ENCODE peak calls at places on chromosomes 6 and 20, in six cellular contexts. P is GM12891, A is HepG2, S is sigmoid colon, Y is breast epithelium, G is Panc1. W is an unnamed sample.

GRCh38 chr6:158938811-158939254 is 61.2 kb downstream of the RSPH3 start:
- DNase-seq in P (no peak), A (no peak), S (no peak), Y (no peak), G (no peak), W (peak)

GRCh38 chr6:106534564-106534982 is 94.7 kb downstream of the RTN4IP1 start:
- DNase-seq in P (no peak), A (no peak), S (no peak), Y (no peak), G (no peak), W (no peak)

GRCh38 chr6:136782021-136782770 is 10.1 kb downstream of the MAP3K5 start:
- DNase-seq in P (no peak), A (no peak), S (no peak), Y (no peak), G (no peak), W (no peak)

GRCh38 chr6:116522896-116523295 is 11.5 kb downstream of the CALHM5 start:
- DNase-seq in P (no peak), A (no peak), S (no peak), Y (no peak), G (no peak), W (no peak)

GRCh38 chr6:35050291-35050987 is 90.7 kb downstream of the TCP11 start:
- DNase-seq in P (no peak), A (no peak), S (peak), Y (no peak), G (no peak), W (no peak)

GRCh38 chr6:142474446-142475289 is 172.9 kb downstream of the ADGRG6 start:
- DNase-seq in P (no peak), A (peak), S (no peak), Y (no peak), G (peak), W (peak)

GRCh38 chr20:2986466-2986865 is 57.0 kb upstream of the GNRH2 start:
- DNase-seq in P (no peak), A (no peak), S (no peak), Y (no peak), G (no peak), W (no peak)

GRCh38 chr6:148593130-148593812 is 153.6 kb upstream of the UST start:
- DNase-seq in P (no peak), A (no peak), S (no peak), Y (no peak), G (no peak), W (no peak)

GRCh38 chr6:109892451-109893435 is 85.4 kb upstream of the GPR6 start:
- DNase-seq in P (no peak), A (no peak), S (no peak), Y (peak), G (no peak), W (peak)

GRCh38 chr6:48061630-48062029 is 49.4 kb downstream of the PTCHD4 start:
- DNase-seq in P (no peak), A (no peak), S (no peak), Y (no peak), G (no peak), W (no peak)

GRCh38 chr20:58706150-58706892 is 13.7 kb downstream of the NPEPL1 start:
- DNase-seq in P (no peak), A (no peak), S (peak), Y (peak), G (no peak), W (no peak)

DNA sequence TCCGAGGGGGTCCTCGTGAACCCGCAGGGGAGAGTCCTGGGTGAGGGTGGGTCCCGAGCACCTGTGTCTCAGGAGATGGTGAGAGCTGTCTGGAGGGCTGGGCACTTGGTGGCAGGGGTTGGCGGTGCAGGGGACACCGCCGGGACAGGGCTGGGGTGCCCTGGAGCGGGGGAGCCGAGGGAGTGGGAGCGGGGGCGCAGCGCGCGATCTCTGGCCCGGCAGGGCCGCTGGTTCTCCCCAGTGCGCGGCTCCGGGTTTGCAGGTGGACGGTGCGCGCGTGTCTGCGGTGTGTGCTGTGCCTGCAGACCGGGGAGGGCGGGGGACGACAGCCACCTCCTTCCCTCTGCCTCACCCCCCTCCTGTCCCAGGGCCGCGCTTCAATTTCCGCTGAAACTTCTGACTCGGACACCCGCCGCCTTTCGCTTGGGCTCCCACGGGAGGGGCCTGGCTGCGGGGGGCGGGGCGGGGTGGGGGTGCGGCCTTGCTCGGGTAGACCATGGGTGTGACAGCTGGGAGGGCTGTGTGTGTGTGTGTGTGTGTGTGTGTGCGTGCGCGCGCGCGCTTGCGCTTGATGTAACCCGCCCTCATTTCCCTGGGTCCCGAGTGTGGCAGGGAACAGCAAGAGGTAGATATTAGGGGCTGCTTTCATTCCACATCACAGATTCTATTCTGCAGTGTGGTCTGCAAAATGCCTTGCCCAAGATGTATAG is 1.2 kb downstream of the TRIB3 start:
- DNase-seq in P (peak), A (peak), S (peak), Y (peak), G (no peak), W (peak)
- TF ChIP-seq POLR2AphosphoS5 in P (no peak), A (peak), S (no peak), Y (no peak), G (peak), W (peak)

DNA sequence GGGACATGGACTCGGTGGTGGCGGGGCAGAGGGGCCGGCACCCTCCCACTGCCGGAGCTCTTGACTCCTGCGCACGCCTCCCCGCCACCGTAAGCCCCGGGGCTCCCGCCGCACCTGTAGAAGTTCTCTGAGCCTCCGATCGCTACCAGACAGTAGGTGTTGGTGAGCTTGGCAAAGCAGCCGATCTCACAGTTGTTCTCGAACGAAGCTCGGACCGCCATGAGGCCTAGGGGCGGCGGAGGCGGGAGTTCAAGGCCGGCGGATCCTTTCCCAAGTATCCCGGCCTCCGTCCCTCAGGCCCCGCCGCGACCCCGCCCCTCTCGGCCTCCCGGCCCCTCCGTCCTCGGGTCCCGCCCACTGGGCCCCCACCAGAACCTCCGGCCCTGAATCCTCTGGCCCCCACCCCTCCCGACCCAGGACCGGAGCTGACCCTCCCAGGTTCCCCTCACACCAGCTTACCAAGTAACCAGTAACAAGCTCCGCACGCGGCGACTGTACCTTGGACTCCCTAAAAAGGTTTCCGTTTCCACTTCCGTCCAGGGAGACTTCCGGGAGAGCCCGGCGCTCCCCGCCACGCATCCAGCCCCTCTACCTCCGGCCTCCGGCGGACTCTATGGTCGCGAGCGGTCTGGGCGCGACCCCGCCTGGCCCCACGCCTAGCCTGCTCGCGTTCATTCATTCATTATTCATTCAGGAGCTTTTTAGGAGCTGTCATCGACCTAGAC is at the start of gene EIF6:
- DNase-seq in P (peak), A (peak), S (peak), Y (peak), G (no peak), W (peak)
- TF ChIP-seq POLR2AphosphoS5 in P (peak), A (peak), S (peak), Y (peak), G (peak), W (peak)

DNA sequence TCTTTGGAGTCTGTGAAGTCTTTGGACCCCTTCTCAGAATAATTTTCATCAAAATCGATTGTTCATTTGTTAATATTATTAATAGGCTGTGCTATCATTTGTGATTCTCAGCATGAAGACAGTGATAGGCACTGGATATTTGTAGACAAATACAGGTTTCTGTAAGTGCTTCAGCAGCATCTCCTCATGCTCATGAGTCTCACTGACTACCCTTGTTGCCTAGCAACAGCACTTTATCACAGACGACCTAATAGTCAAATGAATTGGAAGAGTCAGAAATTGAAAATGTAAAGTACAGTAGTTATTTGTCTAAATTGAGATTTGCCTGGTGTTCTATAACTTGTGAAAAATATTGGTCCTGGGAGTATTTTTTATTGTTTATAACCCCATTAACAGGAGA is 684.5 kb downstream of the RFPL4B start:
- DNase-seq in P (no peak), A (no peak), S (no peak), Y (no peak), G (no peak), W (no peak)
- TF ChIP-seq POLR2AphosphoS5 in P (no peak), A (no peak), S (no peak), Y (no peak), G (no peak), W (no peak)

DNA sequence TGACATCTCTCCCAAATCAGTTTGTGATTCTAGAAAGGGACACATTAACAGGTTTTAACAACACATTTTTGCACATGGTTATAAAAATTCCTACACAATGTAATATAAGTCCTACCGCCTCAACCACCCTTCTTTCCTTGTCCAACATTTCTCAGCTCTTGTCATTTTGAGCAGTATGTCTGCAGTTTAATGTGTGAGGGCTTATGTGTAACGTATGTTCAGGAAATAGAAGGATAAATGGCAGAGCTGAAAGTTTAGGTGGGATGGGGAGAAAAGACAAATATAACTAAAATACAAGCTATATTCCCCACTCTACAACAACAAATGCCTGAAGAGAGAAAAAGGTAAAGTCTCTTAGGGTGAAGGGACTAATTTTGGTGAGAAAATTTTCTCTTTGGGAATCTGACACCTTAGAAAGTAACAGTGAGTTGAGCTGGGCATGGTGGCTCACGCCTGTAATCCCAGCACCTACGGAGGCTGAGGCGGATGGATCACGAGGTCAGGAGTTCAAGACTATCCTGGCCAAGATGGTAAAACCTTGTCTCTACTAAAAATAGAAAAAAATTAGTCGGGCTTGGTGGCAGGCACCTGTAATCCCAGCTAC is 5.0 kb downstream of the PNRC1 start:
- DNase-seq in P (no peak), A (no peak), S (no peak), Y (no peak), G (no peak), W (no peak)
- TF ChIP-seq POLR2AphosphoS5 in P (peak), A (peak), S (no peak), Y (no peak), G (no peak), W (no peak)

DNA sequence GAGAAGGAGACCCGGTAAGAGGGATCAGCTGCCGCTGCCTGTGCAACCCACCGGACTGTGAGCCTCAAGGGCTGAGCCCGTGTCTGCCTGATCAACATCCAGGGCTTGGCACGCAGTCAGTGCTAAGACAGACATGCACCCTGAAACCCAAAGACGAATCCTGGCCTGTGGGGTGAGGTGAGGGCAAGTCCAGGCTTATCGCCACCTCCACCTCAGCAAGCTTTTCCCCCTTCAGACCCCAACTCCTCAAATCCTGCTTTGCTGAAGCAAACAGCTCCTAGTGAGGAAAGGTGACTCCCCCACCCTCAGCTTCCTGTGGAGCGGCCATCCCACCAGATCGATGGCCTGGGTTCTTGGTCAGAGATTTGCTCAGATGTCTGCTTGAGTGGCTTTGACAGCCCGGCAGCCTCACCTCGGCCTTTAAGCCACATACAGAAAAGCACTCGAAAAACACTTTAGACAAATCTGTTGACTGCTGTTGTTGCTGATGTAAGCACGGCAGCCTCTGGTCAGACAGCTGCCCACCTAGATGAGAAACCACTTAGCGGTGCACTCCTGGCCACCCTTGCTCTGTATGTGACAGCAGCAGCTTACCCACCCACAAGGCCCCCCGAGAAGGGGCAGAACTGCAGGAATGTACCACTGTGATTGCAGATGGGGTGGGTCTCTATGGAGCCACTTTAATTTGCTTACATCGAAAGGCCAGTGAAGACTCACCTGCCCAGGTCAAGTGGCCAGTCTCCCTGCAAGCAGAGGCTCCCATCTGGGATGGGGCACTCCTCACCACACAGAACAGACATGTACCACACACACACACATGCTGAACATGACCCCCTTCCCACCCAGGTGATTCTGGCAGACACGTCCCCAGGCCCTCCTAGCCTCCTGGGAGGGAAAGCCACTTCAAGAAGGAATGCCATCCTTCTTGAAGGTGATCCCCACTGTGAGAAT is 14.8 kb downstream of the MTCH1 start:
- DNase-seq in P (no peak), A (no peak), S (no peak), Y (no peak), G (no peak), W (no peak)
- TF ChIP-seq POLR2AphosphoS5 in P (peak), A (no peak), S (no peak), Y (no peak), G (no peak), W (no peak)

GRCh38 chr6:108619431-108620197 is 58.9 kb downstream of the FOXO3 start:
- DNase-seq in P (no peak), A (no peak), S (no peak), Y (no peak), G (no peak), W (no peak)

GRCh38 chr6:108623995-108624394 is 63.3 kb downstream of the FOXO3 start:
- DNase-seq in P (no peak), A (peak), S (no peak), Y (no peak), G (no peak), W (no peak)

GRCh38 chr6:108618623-108619152 is 58.0 kb downstream of the FOXO3 start:
- DNase-seq in P (no peak), A (no peak), S (no peak), Y (no peak), G (no peak), W (no peak)

GRCh38 chr6:108622601-108623335 is 62.1 kb downstream of the FOXO3 start:
- DNase-seq in P (no peak), A (no peak), S (peak), Y (no peak), G (no peak), W (no peak)

DNA sequence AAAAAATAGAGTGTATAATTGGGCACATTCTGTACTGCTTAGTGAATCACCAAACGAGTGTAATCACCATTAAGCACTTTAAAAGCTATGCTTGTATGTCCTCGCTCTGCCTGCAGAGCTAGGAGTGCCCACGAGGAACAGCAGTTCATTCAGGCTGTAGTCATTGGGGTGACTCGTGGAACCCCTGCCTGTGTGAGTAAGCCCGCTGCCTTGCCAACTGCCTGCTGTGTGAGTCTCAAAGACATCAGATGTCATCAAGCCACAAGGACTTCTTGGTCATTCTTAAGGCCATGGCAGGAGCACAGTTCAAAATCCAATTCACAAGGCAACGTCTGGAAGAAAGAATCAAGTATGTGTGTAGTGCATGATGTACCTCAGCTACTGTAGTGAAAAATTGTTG is 60.4 kb downstream of the FOXO3 start:
- DNase-seq in P (no peak), A (no peak), S (peak), Y (no peak), G (peak), W (peak)
- TF ChIP-seq POLR2AphosphoS5 in P (no peak), A (no peak), S (no peak), Y (no peak), G (no peak), W (no peak)

W was measured in HCT116.